ENCODE peak calls at places on chromosome 14, in eight cellular contexts. Y is psoas muscle, D is cardiac fibroblast, S is astrocyte of the cerebellum, K is ovary, I is astrocyte of the spinal cord, M is fibroblast of lung, Z is mesendoderm. E is an unnamed sample.

GRCh38 chr14:59870277-59871165 is at the start of gene RTN1:
- DNase-seq in Y (peak), D (peak), S (no peak), K (no peak), I (peak), M (peak), Z (peak), E (peak)

GRCh38 chr14:99143793-99144192 is 128.2 kb downstream of the BCL11B start:
- DNase-seq in Y (no peak), D (no peak), S (no peak), K (no peak), I (no peak), M (no peak), Z (peak), E (no peak)

GRCh38 chr14:68232643-68233055 is 413.1 kb downstream of the RAD51B start:
- DNase-seq in Y (no peak), D (peak), S (peak), K (peak), I (peak), M (peak), Z (no peak), E (peak)

GRCh38 chr14:92755495-92755894 is 7.1 kb upstream of the LGMN start:
- DNase-seq in Y (no peak), D (peak), S (no peak), K (no peak), I (no peak), M (peak), Z (no peak), E (no peak)

GRCh38 chr14:98555440-98555839 is 716.6 kb downstream of the BCL11B start:
- DNase-seq in Y (no peak), D (no peak), S (no peak), K (no peak), I (no peak), M (no peak), Z (no peak), E (no peak)

GRCh38 chr14:103142031-103142430 is 18.8 kb downstream of the TNFAIP2 start:
- DNase-seq in Y (no peak), D (no peak), S (no peak), K (no peak), I (no peak), M (no peak), Z (no peak), E (no peak)

GRCh38 chr14:34770901-34771300 is 56.5 kb upstream of the CFL2 start:
- DNase-seq in Y (no peak), D (no peak), S (no peak), K (no peak), I (no peak), M (no peak), Z (no peak), E (no peak)

GRCh38 chr14:105601360-105602242 is 75.2 kb downstream of the TMEM121 start:
- DNase-seq in Y (no peak), D (no peak), S (no peak), K (no peak), I (no peak), M (no peak), Z (no peak), E (no peak)

GRCh38 chr14:105069887-105070759 is 4.9 kb upstream of the GPR132 start:
- DNase-seq in Y (no peak), D (no peak), S (no peak), K (no peak), I (no peak), M (peak), Z (no peak), E (peak)

GRCh38 chr14:68349900-68350323 is 443.0 kb downstream of the ZFP36L1 start:
- DNase-seq in Y (no peak), D (peak), S (no peak), K (no peak), I (peak), M (peak), Z (no peak), E (no peak)

GRCh38 chr14:102939820-102940561 is 17.5 kb downstream of the AMN start:
- DNase-seq in Y (no peak), D (no peak), S (no peak), K (no peak), I (no peak), M (no peak), Z (no peak), E (no peak)

GRCh38 chr14:67541448-67542387 is 8.6 kb downstream of the PLEKHH1 start:
- DNase-seq in Y (no peak), D (no peak), S (no peak), K (no peak), I (no peak), M (no peak), Z (peak), E (no peak)

GRCh38 chr14:39368261-39368959 is 63.8 kb downstream of the FBXO33 start:
- DNase-seq in Y (no peak), D (peak), S (peak), K (peak), I (peak), M (peak), Z (peak), E (peak)

GRCh38 chr14:102805454-102805891 is 28.2 kb downstream of the TRAF3 start:
- DNase-seq in Y (no peak), D (peak), S (peak), K (no peak), I (peak), M (no peak), Z (peak), E (peak)

GRCh38 chr14:80692903-80693302 is 248.6 kb downstream of the CEP128 start:
- DNase-seq in Y (no peak), D (no peak), S (no peak), K (no peak), I (no peak), M (no peak), Z (no peak), E (no peak)

GRCh38 chr14:104335611-104336010 is 197.2 kb downstream of the KIF26A start:
- DNase-seq in Y (no peak), D (no peak), S (no peak), K (no peak), I (no peak), M (no peak), Z (no peak), E (no peak)

GRCh38 chr14:58812050-58812690 is 174.4 kb downstream of the DACT1 start:
- DNase-seq in Y (no peak), D (no peak), S (no peak), K (no peak), I (no peak), M (no peak), Z (peak), E (peak)

GRCh38 chr14:64540208-64541202 is at the start of gene HSPA2:
- DNase-seq in Y (peak), D (peak), S (peak), K (peak), I (peak), M (peak), Z (peak), E (peak)

GRCh38 chr14:81855007-81855406 is 321.4 kb upstream of the SEL1L start:
- DNase-seq in Y (no peak), D (no peak), S (no peak), K (no peak), I (no peak), M (no peak), Z (no peak), E (no peak)

GRCh38 chr14:97878727-97879126 is 1081.5 kb downstream of the VRK1 start:
- DNase-seq in Y (no peak), D (no peak), S (peak), K (peak), I (peak), M (no peak), Z (no peak), E (no peak)

GRCh38 chr14:32330356-32331226 is 1.5 kb downstream of the AKAP6 start:
- DNase-seq in Y (no peak), D (no peak), S (no peak), K (no peak), I (no peak), M (no peak), Z (no peak), E (no peak)

GRCh38 chr14:67079836-67080235 is 109.4 kb upstream of the GARIN2 start:
- DNase-seq in Y (no peak), D (no peak), S (no peak), K (no peak), I (no peak), M (no peak), Z (no peak), E (no peak)

GRCh38 chr14:64873506-64874220 is 6.0 kb downstream of the SPTB start:
- DNase-seq in Y (no peak), D (no peak), S (no peak), K (no peak), I (no peak), M (no peak), Z (no peak), E (no peak)

DNA sequence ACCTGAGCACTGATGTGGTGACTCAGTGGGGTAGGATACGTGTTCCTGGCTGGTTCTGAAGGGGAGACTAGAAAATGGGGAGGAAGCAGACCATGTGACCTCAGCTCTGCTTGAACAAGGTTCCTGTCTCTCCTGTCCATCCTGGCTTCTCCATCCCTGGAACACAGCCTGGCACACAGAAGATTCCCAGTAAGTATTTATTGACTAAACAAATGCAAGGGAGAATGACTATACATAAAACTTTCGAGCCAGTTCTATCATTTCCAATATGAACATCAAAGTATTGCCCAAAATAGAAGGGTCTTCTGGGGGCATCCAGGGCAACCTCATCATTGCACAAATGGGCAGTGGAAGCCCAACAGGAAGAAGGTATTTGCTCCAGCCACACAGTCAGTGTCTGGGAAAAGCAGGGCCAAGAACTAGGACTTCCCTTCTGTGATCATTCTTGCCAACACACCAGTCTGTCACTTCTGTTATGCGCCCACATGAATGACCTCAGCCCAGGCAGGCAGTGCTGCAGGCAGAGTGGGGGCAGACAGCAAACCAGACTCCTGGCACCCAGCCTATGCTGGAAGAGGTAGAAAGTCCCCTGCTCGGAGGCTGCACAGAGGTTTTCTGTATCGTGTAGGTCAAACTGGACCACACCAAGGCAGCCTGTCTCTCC is 5.6 kb upstream of the SERPINA9 start:
- DNase-seq in Y (no peak), D (peak), S (no peak), K (no peak), I (peak), M (no peak), Z (no peak), E (peak)
- H3K4me3 ChIP-seq in Y (no peak), D (no peak), S (no peak), K (no peak), I (no peak), M (no peak), Z (no peak), E (no peak)

DNA sequence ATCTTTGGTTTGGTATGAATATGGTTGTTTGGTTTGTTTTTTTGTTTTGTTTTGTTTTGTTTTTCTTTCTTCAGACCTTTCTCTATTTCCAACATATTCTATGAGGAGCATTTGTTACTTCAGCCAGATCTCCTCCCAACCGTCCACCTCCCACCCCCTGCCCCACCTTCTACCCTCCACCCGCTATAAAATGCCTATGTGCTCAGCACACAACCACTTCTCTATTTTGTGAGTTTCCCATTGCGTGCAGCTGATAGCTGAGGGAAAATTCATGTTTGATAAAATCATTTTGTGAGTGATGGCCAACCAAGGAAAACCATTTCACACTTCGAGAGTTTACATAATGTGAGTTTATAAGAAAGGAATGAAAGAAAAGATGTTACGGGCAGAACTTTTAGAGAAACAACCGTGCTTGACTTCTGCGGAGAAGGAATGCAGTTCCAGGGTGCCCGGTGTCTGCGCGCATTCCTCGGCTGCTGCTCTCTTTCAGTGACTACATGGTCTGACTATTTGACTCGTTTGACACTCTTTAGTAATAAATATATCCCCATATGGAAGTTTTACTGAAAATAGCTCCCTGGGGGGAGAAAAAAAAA is 140.9 kb downstream of the EFCAB11 start:
- DNase-seq in Y (no peak), D (peak), S (peak), K (no peak), I (peak), M (peak), Z (peak), E (no peak)
- H3K4me3 ChIP-seq in Y (peak), D (peak), S (peak), K (no peak), I (peak), M (no peak), Z (no peak), E (no peak)

GRCh38 chr14:21527320-21527679 is 1.2 kb upstream of the SALL2 start:
- DNase-seq in Y (no peak), D (no peak), S (no peak), K (no peak), I (no peak), M (no peak), Z (no peak), E (no peak)
- H3K4me3 ChIP-seq in Y (no peak), D (no peak), S (no peak), K (no peak), I (no peak), M (no peak), Z (no peak), E (no peak)

DNA sequence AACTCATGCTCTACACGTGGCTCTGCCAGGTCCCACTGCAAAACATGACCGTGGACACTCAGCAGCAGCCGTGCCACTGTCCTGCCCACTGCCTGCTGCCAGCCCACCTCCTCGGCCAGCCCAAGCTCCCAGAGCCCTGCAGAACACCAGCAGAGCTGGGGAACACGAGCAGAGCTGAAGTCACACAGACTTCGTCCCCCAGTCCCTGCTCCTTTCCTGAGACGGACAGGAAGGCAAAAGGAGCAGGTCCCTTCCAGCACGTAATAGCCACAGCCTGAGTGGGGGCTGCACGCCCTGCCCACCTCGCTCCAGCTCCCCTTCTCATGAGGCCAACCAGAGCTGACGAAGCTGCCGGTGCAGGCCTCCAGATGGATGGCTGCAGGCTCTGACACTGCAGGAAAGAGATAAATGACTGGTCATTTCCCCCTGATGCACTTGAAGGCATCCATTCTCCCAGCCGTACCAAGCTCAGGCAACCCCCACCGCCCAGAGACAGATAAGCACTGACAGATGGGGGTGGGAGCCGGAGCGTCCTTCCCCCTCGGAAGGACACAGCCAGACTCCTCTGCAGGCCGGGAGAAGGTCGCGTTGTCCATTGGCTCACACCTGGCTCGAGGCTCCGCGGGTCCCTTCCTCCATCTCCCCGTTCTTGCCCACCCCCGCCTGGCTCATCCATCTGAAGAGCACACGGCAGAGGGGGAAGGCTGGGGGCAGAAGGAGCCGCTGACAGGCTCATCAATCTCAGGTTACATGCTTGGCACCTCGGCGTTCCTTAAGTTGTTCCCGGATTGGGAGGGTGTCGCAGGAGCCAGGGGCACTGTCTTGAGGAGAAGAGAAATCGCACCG is 151.8 kb downstream of the DPF3 start:
- DNase-seq in Y (no peak), D (no peak), S (no peak), K (no peak), I (no peak), M (no peak), Z (no peak), E (no peak)
- H3K4me3 ChIP-seq in Y (no peak), D (no peak), S (no peak), K (no peak), I (no peak), M (no peak), Z (no peak), E (no peak)

GRCh38 chr14:96091941-96092411 is 52.8 kb downstream of the C14orf132 start:
- DNase-seq in Y (no peak), D (peak), S (peak), K (no peak), I (peak), M (no peak), Z (no peak), E (no peak)
- H3K4me3 ChIP-seq in Y (no peak), D (no peak), S (no peak), K (no peak), I (no peak), M (no peak), Z (no peak), E (no peak)

E was measured in GM12865.